ENCODE peak calls at places on chromosomes 2 and 18, in six cellular contexts. L is frontal cortex; U is effector CD4-positive, alpha-beta T cell; B is activated T-cell treated with anti-CD3 and anti-CD28 coated beads for 24 hours; I is activated CD4-positive, CD25-positive, alpha-beta regulatory T cell; Q is stimulated activated CD4-positive, alpha-beta T cell treated with anti-CD3 and anti-CD28 coated beads, Interleukin-2, amount 100 ng/mL, for 48 hours. M is an unnamed sample.

GRCh38 chr18:46042571-46043123 is 29.4 kb downstream of the PSTPIP2 start:
- DNase-seq in L (no peak), U (no peak), B (no peak), I (no peak), Q (no peak), M (no peak)

GRCh38 chr2:231336236-231336635 is 59.3 kb upstream of the B3GNT7 start:
- DNase-seq in L (no peak), U (no peak), B (no peak), I (no peak), Q (no peak), M (no peak)

GRCh38 chr2:38648107-38648761 is 17.7 kb upstream of the GALM start:
- DNase-seq in L (no peak), U (no peak), B (no peak), I (no peak), Q (no peak), M (no peak)

GRCh38 chr2:39228413-39229209 is 15.2 kb downstream of the CDKL4 start:
- DNase-seq in L (no peak), U (no peak), B (no peak), I (no peak), Q (no peak), M (no peak)

GRCh38 chr18:2963048-2963447 is 49.9 kb downstream of the LPIN2 start:
- DNase-seq in L (no peak), U (peak), B (no peak), I (peak), Q (no peak), M (no peak)

GRCh38 chr2:8023241-8023640 is 658.6 kb upstream of the ID2 start:
- DNase-seq in L (no peak), U (no peak), B (no peak), I (no peak), Q (no peak), M (no peak)

GRCh38 chr2:174697267-174697666 is 67.0 kb downstream of the CHRNA1 start:
- DNase-seq in L (no peak), U (peak), B (peak), I (no peak), Q (peak), M (peak)

GRCh38 chr2:170816499-170817246 is at the start of gene GAD1:
- DNase-seq in L (peak), U (peak), B (peak), I (no peak), Q (peak), M (no peak)

GRCh38 chr2:219010162-219010756 is 17.0 kb upstream of the CRYBA2 start:
- DNase-seq in L (no peak), U (no peak), B (no peak), I (no peak), Q (no peak), M (no peak)

GRCh38 chr18:55249572-55249971 is 290.3 kb upstream of the CCDC68 start:
- DNase-seq in L (no peak), U (no peak), B (no peak), I (no peak), Q (no peak), M (no peak)

GRCh38 chr2:31812051-31812798 is 198.6 kb downstream of the MEMO1 start:
- DNase-seq in L (no peak), U (no peak), B (no peak), I (no peak), Q (no peak), M (no peak)

GRCh38 chr2:27773959-27774358 is 2.4 kb downstream of the MRPL33 start:
- DNase-seq in L (no peak), U (no peak), B (no peak), I (no peak), Q (no peak), M (no peak)

GRCh38 chr18:32891130-32891529 is 118.3 kb upstream of the KLHL14 start:
- DNase-seq in L (no peak), U (no peak), B (no peak), I (no peak), Q (no peak), M (no peak)

GRCh38 chr18:55522011-55522410 is 66.0 kb downstream of the TCF4 start:
- DNase-seq in L (no peak), U (no peak), B (no peak), I (no peak), Q (peak), M (peak)

GRCh38 chr2:113282747-113283533 is 4.2 kb upstream of the PAX8 start:
- DNase-seq in L (no peak), U (no peak), B (no peak), I (no peak), Q (no peak), M (no peak)

GRCh38 chr2:102703748-102704147 is 58.1 kb upstream of the TMEM182 start:
- DNase-seq in L (no peak), U (no peak), B (peak), I (no peak), Q (no peak), M (no peak)

GRCh38 chr2:9085353-9085752 is 81.9 kb upstream of the MBOAT2 start:
- DNase-seq in L (no peak), U (no peak), B (no peak), I (no peak), Q (no peak), M (no peak)

GRCh38 chr2:50979495-50979894 is 52.4 kb downstream of the NRXN1 start:
- DNase-seq in L (no peak), U (no peak), B (no peak), I (no peak), Q (no peak), M (no peak)

GRCh38 chr2:63581266-63581961 is 6.9 kb downstream of the WDPCP start:
- DNase-seq in L (no peak), U (no peak), B (no peak), I (no peak), Q (no peak), M (no peak)

GRCh38 chr18:8501044-8501443 is 108.2 kb upstream of the RAB12 start:
- DNase-seq in L (no peak), U (no peak), B (no peak), I (no peak), Q (no peak), M (no peak)

GRCh38 chr2:78979380-78980238 is 45.9 kb upstream of the REG3G start:
- DNase-seq in L (peak), U (no peak), B (no peak), I (no peak), Q (peak), M (peak)

GRCh38 chr2:4269885-4270284 is 566.5 kb downstream of the DCDC2C start:
- DNase-seq in L (no peak), U (no peak), B (no peak), I (no peak), Q (no peak), M (no peak)

GRCh38 chr18:10290244-10291240 is 163.9 kb upstream of the APCDD1 start:
- DNase-seq in L (no peak), U (no peak), B (no peak), I (no peak), Q (no peak), M (no peak)

GRCh38 chr2:137886432-137886831 is 77.8 kb upstream of the HNMT start:
- DNase-seq in L (no peak), U (no peak), B (no peak), I (no peak), Q (no peak), M (no peak)

GRCh38 chr2:226885769-226886435 is 50.0 kb downstream of the RHBDD1 start:
- DNase-seq in L (no peak), U (no peak), B (no peak), I (no peak), Q (no peak), M (no peak)

GRCh38 chr18:68024716-68025115 is 508.2 kb upstream of the DSEL start:
- DNase-seq in L (no peak), U (no peak), B (no peak), I (no peak), Q (no peak), M (no peak)

GRCh38 chr2:20615466-20616241 is 35.2 kb downstream of the HS1BP3 start:
- DNase-seq in L (no peak), U (no peak), B (no peak), I (no peak), Q (no peak), M (no peak)

M was measured in neural crest cell.